ENCODE peak calls at places on chromosomes 7 and 10, in four cellular contexts. U, B, Q and L are unnamed samples.

GRCh38 chr10:16929067-16929466 is 111.8 kb upstream of the RSU1 start:
- DNase-seq in U (no peak), B (no peak), Q (no peak), L (peak; percentile 37)

GRCh38 chr7:79091661-79092060 is 361.8 kb downstream of the MAGI2 start:
- DNase-seq in U (no peak), B (peak; percentile 82), Q (no peak), L (no peak)

GRCh38 chr7:36999851-37000480 is 275.7 kb upstream of the AOAH start:
- DNase-seq in U (no peak), B (peak; percentile 16), Q (no peak), L (no peak)

GRCh38 chr10:21694646-21695045 is 160.6 kb downstream of the MLLT10 start:
- DNase-seq in U (no peak), B (peak; percentile 81), Q (no peak), L (no peak)

GRCh38 chr10:4663162-4663992 is 162.6 kb upstream of the AKR1E2 start:
- DNase-seq in U (no peak), B (peak; percentile 100), Q (peak; percentile 84), L (peak; percentile 85)

GRCh38 chr7:30473393-30473775 is 5.2 kb downstream of the NOD1 start:
- DNase-seq in U (no peak), B (no peak), Q (no peak), L (no peak)

GRCh38 chr7:127514499-127514898 is 70.9 kb downstream of the GCC1 start:
- DNase-seq in U (no peak), B (peak; percentile 53), Q (no peak), L (no peak)

GRCh38 chr10:77554996-77555397 is 82.6 kb downstream of the KCNMA1 start:
- DNase-seq in U (no peak), B (no peak), Q (no peak), L (no peak)

GRCh38 chr10:97549587-97550322 is 22.8 kb upstream of the ANKRD2 start:
- DNase-seq in U (peak; percentile 33), B (no peak), Q (no peak), L (peak; percentile 72)

GRCh38 chr7:139494835-139495568 is 11.5 kb upstream of the KLRG2 start:
- DNase-seq in U (no peak), B (no peak), Q (no peak), L (no peak)

GRCh38 chr7:22725585-22725984 is 1.4 kb upstream of the IL6 start:
- DNase-seq in U (no peak), B (peak; percentile 63), Q (no peak), L (peak; percentile 83)

GRCh38 chr7:158351051-158351450 is 236.6 kb downstream of the PTPRN2 start:
- DNase-seq in U (no peak), B (no peak), Q (no peak), L (no peak)

GRCh38 chr10:3886666-3887251 is 101.8 kb upstream of the KLF6 start:
- DNase-seq in U (no peak), B (peak; percentile 88), Q (no peak), L (peak; percentile 61)

GRCh38 chr7:48708635-48709034 is 215.7 kb upstream of the CDC14C start:
- DNase-seq in U (peak; percentile 26), B (no peak), Q (no peak), L (peak; percentile 30)

GRCh38 chr10:25815999-25816768 is 117.8 kb upstream of the MYO3A start:
- DNase-seq in U (no peak), B (no peak), Q (no peak), L (no peak)

GRCh38 chr10:98646998-98647917 is 200.5 kb upstream of the HPS1 start:
- DNase-seq in U (peak; percentile 35), B (no peak), Q (no peak), L (peak; percentile 78)

GRCh38 chr7:24665564-24666294 is 91.5 kb downstream of the GSDME start:
- DNase-seq in U (peak; percentile 23), B (peak; percentile 53), Q (peak; percentile 48), L (peak; percentile 36)

GRCh38 chr7:116052006-116052405 is 21.4 kb upstream of the TFEC start:
- DNase-seq in U (no peak), B (no peak), Q (no peak), L (no peak)

GRCh38 chr10:78462221-78462620 is 428.6 kb downstream of the RPS24 start:
- DNase-seq in U (no peak), B (no peak), Q (no peak), L (no peak)

GRCh38 chr10:14705548-14706234 is 69.0 kb downstream of the FAM107B start:
- DNase-seq in U (no peak), B (no peak), Q (no peak), L (peak; percentile 46)

GRCh38 chr7:98556288-98556687 is 60.8 kb upstream of the NPTX2 start:
- DNase-seq in U (no peak), B (no peak), Q (no peak), L (no peak)

GRCh38 chr7:33986951-33987948 is 81.9 kb downstream of the BMPER start:
- DNase-seq in U (no peak), B (peak; percentile 100), Q (no peak), L (peak; percentile 65)

GRCh38 chr7:274262-274661 is 15.7 kb upstream of the FOXL3 start:
- DNase-seq in U (no peak), B (no peak), Q (no peak), L (no peak)

GRCh38 chr10:89666138-89666537 is 21.1 kb upstream of the PANK1 start:
- DNase-seq in U (no peak), B (no peak), Q (no peak), L (no peak)

GRCh38 chr10:80492875-80493413 is 38.8 kb downstream of the TSPAN14 start:
- DNase-seq in U (no peak), B (no peak), Q (no peak), L (no peak)

GRCh38 chr10:110013615-110014293 is 6.0 kb downstream of the ADD3 start:
- DNase-seq in U (no peak), B (no peak), Q (no peak), L (peak; percentile 35)

GRCh38 chr7:149307775-149308501 is 45.9 kb downstream of the ZNF783 start:
- DNase-seq in U (no peak), B (no peak), Q (no peak), L (no peak)

GRCh38 chr10:58998924-58999713 is 177.3 kb upstream of the PHYHIPL start:
- DNase-seq in U (no peak), B (peak; percentile 35), Q (no peak), L (no peak)